ENCODE peak calls at places on chromosome 13, in six cellular contexts. Q, T, C, J, Y and L are unnamed samples.

GRCh38 chr13:41700790-41701310 is 243.5 kb downstream of the RGCC start:
- DNase-seq in C (no peak), J (no peak), Q (no peak), Y (no peak), T (peak), L (no peak)

GRCh38 chr13:37495046-37495445 is 103.5 kb downstream of the POSTN start:
- DNase-seq in T (peak), C (no peak), Q (no peak), Y (no peak), J (no peak), L (no peak)

GRCh38 chr13:20017365-20017711 is 58.8 kb downstream of the ZMYM2 start:
- DNase-seq in J (no peak), C (no peak), Y (no peak), T (no peak), Q (no peak), L (no peak)

GRCh38 chr13:26579580-26579979 is 22.1 kb downstream of the WASF3 start:
- DNase-seq in Q (no peak), J (no peak), Y (no peak), C (no peak), T (no peak), L (no peak)

GRCh38 chr13:72456486-72456885 is 270.9 kb downstream of the MZT1 start:
- DNase-seq in C (no peak), Y (no peak), J (no peak), Q (no peak), T (no peak), L (no peak)

GRCh38 chr13:32278456-32278855 is 36.7 kb downstream of the ZAR1L start:
- DNase-seq in C (no peak), T (peak), J (no peak), Q (no peak), Y (no peak), L (no peak)

GRCh38 chr13:97226788-97227627 is 4.9 kb downstream of the MBNL2 start:
- DNase-seq in J (peak), Q (no peak), T (no peak), C (no peak), Y (no peak), L (no peak)

GRCh38 chr13:98974053-98974452 is 3.8 kb downstream of the DOCK9 start:
- DNase-seq in Q (no peak), Y (no peak), C (no peak), T (no peak), J (peak), L (no peak)

GRCh38 chr13:109301276-109301675 is 485.1 kb downstream of the IRS2 start:
- DNase-seq in J (no peak), Q (no peak), T (no peak), Y (no peak), C (no peak), L (no peak)

GRCh38 chr13:73913043-73913740 is 221.0 kb downstream of the KLF12 start:
- DNase-seq in Y (no peak), Q (no peak), C (no peak), J (no peak), T (peak), L (no peak)

GRCh38 chr13:24742294-24742693 is 21.7 kb upstream of the RNF17 start:
- DNase-seq in J (no peak), T (no peak), Q (no peak), Y (no peak), C (peak), L (peak)

GRCh38 chr13:19070398-19070735 is 111.3 kb downstream of the TUBA3C start:
- DNase-seq in J (no peak), C (peak), Q (no peak), T (no peak), Y (no peak), L (no peak)

GRCh38 chr13:106104281-106104901 is 431.1 kb downstream of the EFNB2 start:
- DNase-seq in Q (no peak), C (no peak), J (no peak), T (peak), Y (no peak), L (no peak)

GRCh38 chr13:76293346-76293745 is 592.9 kb downstream of the KCTD12 start:
- DNase-seq in Y (no peak), T (peak), Q (no peak), J (no peak), C (no peak), L (no peak)

GRCh38 chr13:38970380-38971051 is 20.1 kb downstream of the STOML3 start:
- DNase-seq in Y (no peak), T (no peak), J (no peak), Q (no peak), C (no peak), L (no peak)

DNA sequence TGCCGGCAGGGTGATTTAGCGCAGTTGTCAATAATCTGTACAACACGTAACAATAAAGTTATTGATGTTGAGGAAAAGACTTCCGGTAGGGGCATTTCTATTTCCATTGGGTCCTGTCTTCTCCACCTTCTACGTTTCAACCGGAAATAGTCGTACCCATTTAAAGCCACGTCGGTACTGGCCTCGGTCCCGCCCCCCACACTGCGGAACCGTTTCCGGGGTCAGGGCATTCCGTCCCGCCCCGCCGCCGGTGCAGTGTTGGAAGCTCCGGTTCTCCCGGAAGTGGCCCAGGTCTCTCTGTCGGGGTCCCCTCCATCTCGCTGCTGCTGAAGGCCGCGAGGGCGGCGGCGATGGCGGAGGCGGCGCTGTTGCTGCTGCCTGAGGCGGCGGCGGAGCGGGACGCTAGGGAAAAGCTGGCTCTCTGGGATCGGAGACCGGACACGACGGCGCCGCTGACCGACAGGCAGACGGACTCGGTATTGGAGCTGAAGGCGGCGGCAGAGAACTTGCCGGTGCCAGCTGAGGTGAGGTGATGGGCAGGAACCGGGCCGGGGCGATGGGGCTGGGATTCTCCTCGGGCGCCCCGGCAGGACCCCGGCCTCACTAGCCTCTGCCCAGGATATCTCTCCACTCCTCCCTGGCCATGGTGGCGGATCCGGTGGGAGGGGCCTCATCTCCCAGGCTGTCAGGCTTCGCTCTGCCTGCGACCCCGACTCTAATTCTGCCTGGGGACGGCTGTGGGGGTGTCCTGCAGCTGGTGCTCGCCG is at the start of gene COG3:
- DNase-seq in J (peak), Y (peak), Q (peak), C (peak), T (peak), L (peak)
- TF ChIP-seq CTCF in J (peak), Y (peak), Q (peak), C (no peak), T (peak), L (no peak)

DNA sequence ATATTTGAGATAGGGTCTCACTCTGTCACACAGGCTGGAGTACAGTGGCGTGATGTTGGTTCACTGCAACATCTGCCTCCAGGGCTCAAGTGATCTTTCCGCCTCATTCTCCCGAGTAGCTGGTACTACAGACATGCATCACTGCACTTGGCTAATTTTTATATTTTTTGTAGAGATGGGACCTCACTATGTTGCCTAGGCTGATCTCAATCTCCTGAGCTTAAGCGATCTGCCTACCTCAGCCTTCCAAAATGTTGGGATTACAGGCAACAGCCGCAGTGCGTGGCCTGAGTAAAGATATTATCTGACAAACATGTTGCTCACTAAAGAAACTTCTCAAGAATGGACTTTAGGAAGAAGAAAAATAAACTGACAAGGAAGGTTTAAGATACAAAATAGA is 125.4 kb upstream of the ABCC4 start:
- DNase-seq in C (no peak), J (no peak), Q (no peak), T (no peak), Y (no peak), L (no peak)
- TF ChIP-seq CTCF in C (no peak), J (no peak), Q (no peak), T (no peak), Y (no peak), L (no peak)

GRCh38 chr13:49791214-49791752 is 1.2 kb downstream of the KPNA3 start:
- DNase-seq in Y (no peak), C (no peak), Q (no peak), T (peak), J (peak), L (no peak)
- TF ChIP-seq CTCF in Y (no peak), C (no peak), Q (no peak), T (no peak), J (peak), L (no peak)

GRCh38 chr13:108269601-108270328 is at the start of gene TNFSF13B:
- DNase-seq in C (no peak), T (peak), Q (peak), J (peak), Y (peak), L (peak)
- TF ChIP-seq CTCF in C (no peak), T (peak), Q (peak), J (no peak), Y (no peak), L (no peak)

GRCh38 chr13:62706035-62706434 is 1290.4 kb upstream of the PCDH20 start:
- DNase-seq in T (peak), J (no peak), C (no peak), Q (no peak), Y (no peak), L (no peak)
- TF ChIP-seq CTCF in T (no peak), J (no peak), C (no peak), Q (no peak), Y (no peak), L (no peak)